ENCODE peak calls at places on chromosomes 12 and 14, in eight cellular contexts. N, M, W, J, L, F, Y and K are unnamed samples.

GRCh38 chr12:41514050-41514449 is 325.9 kb downstream of the PDZRN4 start:
- DNase-seq in Y (no peak), N (no peak), L (no peak), M (no peak), W (no peak), J (no peak), F (no peak), K (no peak)

GRCh38 chr14:67285876-67286452 is 44.7 kb downstream of the PALS1 start:
- DNase-seq in Y (no peak), N (peak), J (peak), M (no peak), L (no peak), W (no peak), F (no peak), K (no peak)

GRCh38 chr12:125954362-125954761 is 889.1 kb downstream of the AACS start:
- DNase-seq in M (no peak), L (no peak), W (no peak), F (no peak), Y (no peak), N (no peak), J (no peak), K (no peak)

GRCh38 chr14:61568572-61569011 is 126.7 kb upstream of the HIF1A start:
- DNase-seq in F (peak), W (peak), Y (peak), L (peak), N (no peak), M (peak), J (no peak), K (no peak)

GRCh38 chr12:1800646-1801284 is 19.6 kb upstream of the LRTM2 start:
- DNase-seq in Y (peak), L (peak), M (no peak), J (peak), W (no peak), F (peak), N (no peak), K (peak)

GRCh38 chr12:46218509-46219095 is 50.2 kb downstream of the SLC38A1 start:
- DNase-seq in N (no peak), M (no peak), J (no peak), Y (no peak), L (no peak), W (no peak), F (no peak), K (no peak)

GRCh38 chr14:51650721-51651387 is 856 bp upstream of the FRMD6 start:
- DNase-seq in F (peak), M (no peak), W (no peak), J (no peak), N (no peak), Y (peak), L (no peak), K (peak)

GRCh38 chr14:20697273-20698017 is 8.9 kb downstream of the ANG start:
- DNase-seq in N (peak), L (peak), J (peak), M (peak), Y (peak), W (peak), F (peak), K (no peak)

GRCh38 chr12:95182868-95183415 is 34.3 kb downstream of the FGD6 start:
- DNase-seq in J (peak), N (peak), Y (no peak), W (no peak), L (no peak), F (no peak), M (no peak), K (no peak)

GRCh38 chr12:107225626-107226025 is 132.3 kb upstream of the CRY1 start:
- DNase-seq in M (no peak), W (no peak), Y (no peak), F (no peak), L (no peak), N (peak), J (peak), K (no peak)

GRCh38 chr14:94562019-94562418 is 777 bp downstream of the SERPINA4 start:
- DNase-seq in F (no peak), M (no peak), J (no peak), W (no peak), N (no peak), L (peak), Y (no peak), K (no peak)